ENCODE peak calls at places on chromosomes 5 and 9, in nine cellular contexts. F is spleen, I is lower lobe of right lung, Z is heart right ventricle, O is tibial artery, J is H1, P is pancreas, X is stomach, N is A673. G is an unnamed sample. For H3K4me1, the result is how much of the 10 kb centered on the place peaks cover.

GRCh38 chr5:139709587-139710369 is 61.6 kb downstream of the CXXC5 start:
- DNase-seq in X (no peak), Z (peak), F (peak), I (peak), P (no peak), J (no peak), N (peak), O (no peak), G (no peak)

GRCh38 chr5:171957591-171958251 is 48.7 kb downstream of the FBXW11 start:
- DNase-seq in J (no peak), Z (no peak), N (no peak), F (no peak), I (no peak), O (no peak), P (no peak), X (no peak), G (no peak)

GRCh38 chr9:135888126-135888765 is 19.1 kb downstream of the CAMSAP1 start:
- DNase-seq in I (no peak), P (no peak), O (no peak), X (peak), Z (no peak), J (no peak), N (no peak), F (peak), G (no peak)

GRCh38 chr9:29556317-29556716 is 1983.0 kb upstream of the C9orf72 start:
- DNase-seq in X (no peak), Z (no peak), I (no peak), P (no peak), J (no peak), F (no peak), O (no peak), N (peak), G (peak)

GRCh38 chr5:1793301-1793740 is 6.3 kb downstream of the MRPL36 start:
- DNase-seq in O (peak), X (no peak), J (no peak), I (no peak), F (peak), P (no peak), N (no peak), Z (no peak), G (no peak)

GRCh38 chr5:28014779-28015178 is 976.4 kb upstream of the CDH9 start:
- DNase-seq in F (no peak), P (no peak), J (no peak), Z (no peak), N (peak), I (no peak), O (no peak), X (no peak), G (no peak)

GRCh38 chr9:2816476-2817141 is 27.3 kb downstream of the PUM3 start:
- DNase-seq in P (no peak), F (no peak), X (no peak), N (no peak), Z (peak), O (peak), J (no peak), I (no peak), G (no peak)

GRCh38 chr9:86413966-86414880 is 60.0 kb upstream of the TUT7 start:
- DNase-seq in F (no peak), O (no peak), X (no peak), I (no peak), J (no peak), N (peak), Z (no peak), P (no peak), G (no peak)

GRCh38 chr9:1087120-1087881 is 37.1 kb downstream of the DMRT2 start:
- DNase-seq in O (no peak), J (no peak), F (no peak), N (no peak), Z (no peak), X (no peak), I (no peak), P (no peak), G (no peak)

GRCh38 chr9:109100543-109101201 is 19.1 kb downstream of the TMEM245 start:
- DNase-seq in Z (no peak), X (no peak), F (no peak), N (no peak), J (no peak), P (no peak), I (no peak), O (no peak), G (no peak)

GRCh38 chr9:35236692-35237091 is 74.9 kb downstream of the UNC13B start:
- DNase-seq in X (no peak), F (no peak), P (no peak), J (no peak), Z (no peak), O (no peak), N (no peak), I (no peak), G (no peak)

GRCh38 chr9:35232867-35233544 is 71.2 kb downstream of the UNC13B start:
- DNase-seq in P (no peak), Z (no peak), O (no peak), F (no peak), I (no peak), N (no peak), X (no peak), J (no peak), G (no peak)

GRCh38 chr9:35237303-35237702 is 75.5 kb downstream of the UNC13B start:
- DNase-seq in Z (no peak), J (no peak), X (peak), F (no peak), I (peak), P (no peak), O (no peak), N (no peak), G (no peak)
- H3K27ac ChIP-seq in Z (no peak), J (no peak), X (peak), F (no peak), I (peak), P (peak), O (no peak), N (no peak), G (no peak)

DNA sequence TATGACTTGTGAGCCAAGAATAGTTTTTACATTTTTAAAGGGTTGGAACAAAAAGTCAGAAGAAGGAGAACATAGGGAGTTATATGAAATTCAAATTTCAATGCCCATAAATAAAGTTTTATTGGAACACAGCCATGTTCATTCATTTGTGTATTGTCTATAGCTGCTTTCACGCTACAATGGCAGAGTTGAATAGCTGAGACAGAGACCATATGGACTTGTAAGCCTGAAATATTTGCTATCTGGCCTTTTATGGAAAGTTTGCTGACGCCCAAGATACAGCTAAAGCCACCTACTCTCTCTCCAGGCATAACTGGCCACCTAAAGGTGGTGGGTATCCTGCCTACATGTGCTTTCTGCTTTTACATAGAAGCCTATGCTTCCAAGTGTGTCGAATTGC is 10.9 kb downstream of the DAB2IP start:
- DNase-seq in O (no peak), I (no peak), X (no peak), N (peak), J (no peak), Z (no peak), F (no peak), P (no peak), G (no peak)
- H3K4me1 ChIP-seq in O (under half), I (under half), X (under half), N (under half), J (under half), Z (half or more), F (under half), P (under half), G (under half)

GRCh38 chr5:138287252-138287651 is 12.8 kb upstream of the GFRA3 start:
- DNase-seq in X (no peak), F (no peak), N (no peak), I (no peak), O (no peak), J (no peak), Z (no peak), P (no peak), G (no peak)

GRCh38 chr5:138280915-138281314 is 6.5 kb upstream of the GFRA3 start:
- DNase-seq in Z (no peak), X (no peak), N (no peak), J (no peak), P (no peak), I (no peak), O (no peak), F (no peak), G (no peak)

GRCh38 chr5:138282918-138283742 is 8.7 kb upstream of the GFRA3 start:
- DNase-seq in Z (peak), I (peak), X (peak), J (no peak), F (no peak), O (peak), P (no peak), N (peak), G (peak)
- TF ChIP-seq CTCF in Z (peak), I (peak), X (peak), J (peak), F (peak), O (peak), P (peak), N (peak), G (peak)

GRCh38 chr9:124271660-124272059 is 13.9 kb downstream of the NEK6 start:
- DNase-seq in X (peak), O (no peak), Z (no peak), F (no peak), J (no peak), P (no peak), N (no peak), I (no peak), G (no peak)
- H3K27ac ChIP-seq in X (peak), O (peak), Z (no peak), F (peak), J (no peak), P (peak), N (no peak), I (peak), G (no peak)

DNA sequence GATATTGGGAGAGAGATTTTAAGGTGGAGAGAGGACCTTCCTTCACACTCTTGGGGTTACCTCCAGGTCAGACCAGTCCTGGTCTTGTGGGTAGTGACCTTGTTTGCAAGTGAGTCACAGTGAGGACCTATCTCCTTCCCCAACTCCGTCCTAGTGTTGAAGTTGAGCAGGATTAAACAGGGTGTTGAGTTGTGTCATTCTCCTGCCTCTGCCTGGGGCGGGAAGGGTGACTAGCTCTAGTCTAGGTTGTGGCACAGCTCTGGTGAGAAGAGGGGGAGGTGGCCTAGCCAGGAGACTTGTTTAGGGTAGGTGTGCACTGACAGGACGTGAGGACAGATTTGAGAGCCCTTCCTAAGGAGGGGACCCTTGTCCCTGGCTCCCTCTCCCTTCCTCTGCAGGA is 119.6 kb upstream of the PITX1 start:
- DNase-seq in Z (no peak), F (no peak), X (no peak), O (no peak), N (no peak), P (no peak), I (no peak), J (no peak), G (peak)
- H3K4me1 ChIP-seq in Z (under half), F (under half), X (under half), O (under half), N (under half), P (under half), I (under half), J (under half), G (under half)

GRCh38 chr5:8253376-8253775 is 384.4 kb downstream of the MTRR start:
- DNase-seq in J (no peak), I (no peak), O (no peak), X (no peak), Z (no peak), N (no peak), P (no peak), F (no peak), G (no peak)

GRCh38 chr5:8247074-8247473 is 378.1 kb downstream of the MTRR start:
- DNase-seq in Z (no peak), F (no peak), N (no peak), J (no peak), P (no peak), I (no peak), X (no peak), O (no peak), G (no peak)

GRCh38 chr5:8241558-8241957 is 372.6 kb downstream of the MTRR start:
- DNase-seq in J (no peak), I (no peak), X (no peak), Z (no peak), F (no peak), O (no peak), P (no peak), N (no peak), G (no peak)

GRCh38 chr5:8247485-8247884 is 378.5 kb downstream of the MTRR start:
- DNase-seq in I (no peak), N (no peak), J (no peak), P (no peak), Z (no peak), F (no peak), O (no peak), X (no peak), G (no peak)
- TF ChIP-seq CTCF in I (no peak), N (no peak), J (no peak), P (no peak), Z (no peak), F (no peak), O (peak), X (no peak), G (no peak)

DNA sequence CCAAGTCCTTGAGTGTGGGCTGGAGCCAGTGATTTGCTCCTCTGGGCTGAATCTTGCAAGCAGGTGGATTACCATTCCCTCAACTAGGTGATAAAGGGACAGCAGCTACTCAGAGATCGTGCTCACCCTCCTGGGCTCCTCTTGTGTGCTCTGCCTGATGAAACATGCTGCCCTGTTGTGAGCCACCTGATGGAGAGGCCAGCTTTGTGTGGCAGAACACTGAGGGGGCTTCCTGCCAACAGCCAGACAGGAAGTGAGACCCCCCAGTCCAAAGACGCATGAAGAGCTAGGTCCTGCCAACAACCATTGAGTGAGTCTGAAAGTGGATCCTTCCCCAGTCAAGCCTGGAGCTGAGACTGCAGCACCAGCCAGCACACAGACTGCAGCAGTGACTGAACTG is 106.4 kb upstream of the IRX2 start:
- DNase-seq in I (no peak), X (no peak), Z (no peak), J (no peak), O (no peak), N (no peak), F (no peak), P (no peak), G (no peak)
- H3K27ac ChIP-seq in I (no peak), X (no peak), Z (no peak), J (no peak), O (no peak), N (no peak), F (no peak), P (no peak), G (no peak)

G was measured in foreskin keratinocyte.